ENCODE peak calls at places on chromosomes 4 and X, in ten cellular contexts. T is tibial artery, N is tibial nerve, I is transverse colon, D is fibroblast of mammary gland, G is prostate gland, L is suprapubic skin, C is cardiac fibroblast, W is cardiac muscle cell, U is ovary. Q is an unnamed sample.
A peak's percentile ranks its signal among the peaks of the same experiment; 100 is the strongest.

GRCh38 chrX:45771560-45772340 is 571.1 kb upstream of the DIPK2B start:
- DNase-seq in T (no peak), N (no peak), I (peak; percentile 56), D (peak; percentile 78), G (no peak), L (no peak), C (peak; percentile 74), W (peak; percentile 63), U (no peak), Q (no peak)

GRCh38 chr4:150822407-150822806 is 192.7 kb downstream of the LRBA start:
- DNase-seq in T (no peak), N (no peak), I (no peak), D (no peak), G (no peak), L (no peak), C (no peak), W (no peak), U (no peak), Q (no peak)

GRCh38 chr4:156298230-156298629 is 344.6 kb upstream of the CTSO start:
- DNase-seq in T (no peak), N (no peak), I (peak; percentile 16), D (peak; percentile 92), G (no peak), L (no peak), C (peak; percentile 94), W (peak; percentile 77), U (no peak), Q (no peak)

GRCh38 chr4:78592104-78592783 is 40.7 kb downstream of the ANXA3 start:
- DNase-seq in T (no peak), N (no peak), I (no peak), D (no peak), G (no peak), L (no peak), C (no peak), W (no peak), U (no peak), Q (no peak)

GRCh38 chr4:74975848-74976824 is 43.2 kb downstream of the PARM1 start:
- DNase-seq in T (no peak), N (no peak), I (no peak), D (no peak), G (no peak), L (no peak), C (no peak), W (no peak), U (no peak), Q (no peak)

GRCh38 chrX:18348047-18348446 is 6.4 kb downstream of the SCML2 start:
- DNase-seq in T (no peak), N (no peak), I (no peak), D (peak; percentile 2), G (no peak), L (no peak), C (no peak), W (no peak), U (no peak), Q (no peak)

GRCh38 chrX:9730752-9731151 is 34.9 kb downstream of the GPR143 start:
- DNase-seq in T (no peak), N (no peak), I (no peak), D (no peak), G (no peak), L (no peak), C (no peak), W (no peak), U (no peak), Q (no peak)

GRCh38 chr4:88008624-88009235 is 1.3 kb downstream of the PKD2 start:
- DNase-seq in T (no peak), N (no peak), I (no peak), D (peak; percentile 30), G (no peak), L (no peak), C (peak; percentile 47), W (peak; percentile 26), U (no peak), Q (no peak)

GRCh38 chrX:39826813-39827543 is 270.8 kb downstream of the BCOR start:
- DNase-seq in T (no peak), N (no peak), I (no peak), D (no peak), G (no peak), L (no peak), C (no peak), W (no peak), U (no peak), Q (no peak)

GRCh38 chr4:6548882-6549230 is 26.1 kb upstream of the MAN2B2 start:
- DNase-seq in T (no peak), N (no peak), I (no peak), D (no peak), G (no peak), L (no peak), C (no peak), W (no peak), U (no peak), Q (no peak)

GRCh38 chrX:119272882-119273806 is 37.1 kb downstream of the PGRMC1 start:
- DNase-seq in T (no peak), N (no peak), I (peak; percentile 46), D (peak; percentile 52), G (no peak), L (no peak), C (peak; percentile 51), W (peak; percentile 71), U (peak; percentile 12), Q (no peak)
- H3K4me3 ChIP-seq in T (no peak overlapping the region), N (no peak overlapping the region), I (no peak overlapping the region), D (no peak overlapping the region), G (no peak overlapping the region), L (peak overlapping the region; percentile 14), C (no peak overlapping the region), W (no peak overlapping the region), U (no peak overlapping the region), Q (peak overlapping the region; percentile 47)

GRCh38 chr4:125314676-125315570 is at the start of gene FAT4:
- DNase-seq in T (peak; percentile 98), N (peak; percentile 91), I (peak; percentile 82), D (peak; percentile 97), G (peak; percentile 87), L (peak; percentile 96), C (peak; percentile 98), W (peak; percentile 100), U (peak; percentile 97), Q (peak; percentile 98)

GRCh38 chr4:125316781-125317525 is 2.2 kb downstream of the FAT4 start:
- DNase-seq in T (peak; percentile 76), N (no peak), I (peak; percentile 14), D (peak; percentile 44), G (no peak), L (peak; percentile 67), C (peak; percentile 61), W (peak; percentile 37), U (peak; percentile 22), Q (peak; percentile 79)

GRCh38 chr4:125316391-125316780 is 1.6 kb downstream of the FAT4 start:
- DNase-seq in T (peak; percentile 75), N (peak; percentile 25), I (peak; percentile 15), D (no peak), G (peak; percentile 8), L (peak; percentile 69), C (no peak), W (peak; percentile 41), U (no peak), Q (peak; percentile 77)

GRCh38 chr4:125313989-125314602 is 659 bp upstream of the FAT4 start:
- DNase-seq in T (no peak), N (no peak), I (no peak), D (no peak), G (no peak), L (no peak), C (no peak), W (no peak), U (no peak), Q (no peak)

GRCh38 chr4:125315571-125316390 is 1.0 kb downstream of the FAT4 start:
- DNase-seq in T (peak; percentile 75), N (no peak), I (peak; percentile 13), D (peak; percentile 48), G (peak; percentile 12), L (peak; percentile 60), C (peak; percentile 64), W (peak; percentile 66), U (peak; percentile 42), Q (peak; percentile 75)
- TF ChIP-seq CTCF in T (no peak), N (no peak), I (no peak), D (no peak), G (no peak), L (no peak), C (peak; percentile 27), W (peak; percentile 36), U (no peak), Q (no peak)

GRCh38 chrX:16138108-16138427 is 14.7 kb downstream of the GRPR start:
- DNase-seq in T (no peak), N (no peak), I (no peak), D (no peak), G (no peak), L (no peak), C (peak; percentile 23), W (peak; percentile 6), U (no peak), Q (no peak)

GRCh38 chrX:16140983-16141382 is 17.6 kb downstream of the GRPR start:
- DNase-seq in T (no peak), N (no peak), I (no peak), D (no peak), G (no peak), L (no peak), C (no peak), W (no peak), U (no peak), Q (no peak)

GRCh38 chrX:16140448-16140847 is 17.1 kb downstream of the GRPR start:
- DNase-seq in T (no peak), N (no peak), I (no peak), D (no peak), G (no peak), L (no peak), C (no peak), W (no peak), U (no peak), Q (no peak)

GRCh38 chrX:16137416-16138107 is 14.2 kb downstream of the GRPR start:
- DNase-seq in T (no peak), N (no peak), I (no peak), D (no peak), G (no peak), L (no peak), C (no peak), W (no peak), U (no peak), Q (no peak)

DNA sequence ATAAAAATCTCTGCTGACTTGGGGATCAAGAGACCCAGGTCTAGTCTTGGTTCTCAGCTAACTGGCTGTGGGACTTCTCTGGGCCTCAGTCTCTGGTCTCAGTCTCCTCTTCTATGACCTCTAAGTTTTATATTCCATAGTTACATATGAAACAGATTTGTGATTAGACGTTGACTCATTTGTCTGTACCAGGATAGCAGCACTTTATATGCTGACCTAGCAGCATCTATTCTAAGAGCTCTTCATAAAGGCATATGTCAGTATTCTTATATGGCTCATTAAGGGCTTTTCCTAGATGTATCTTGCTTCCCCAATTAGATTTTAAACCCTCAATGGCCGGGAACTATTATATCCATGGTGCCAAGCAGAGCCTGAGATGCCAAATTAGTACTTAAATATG is 12.7 kb downstream of the GRPR start:
- DNase-seq in T (no peak), N (no peak), I (no peak), D (peak; percentile 3), G (no peak), L (no peak), C (no peak), W (no peak), U (no peak), Q (no peak)
- H3K4me3 ChIP-seq in T (no peak overlapping the region), N (no peak overlapping the region), I (no peak overlapping the region), D (no peak overlapping the region), G (no peak overlapping the region), L (no peak overlapping the region), C (no peak overlapping the region), W (no peak overlapping the region), U (no peak overlapping the region), Q (no peak overlapping the region)

GRCh38 chr4:61588621-61589020 is 388.5 kb downstream of the ADGRL3 start:
- DNase-seq in T (no peak), N (no peak), I (no peak), D (no peak), G (no peak), L (no peak), C (no peak), W (no peak), U (no peak), Q (no peak)

GRCh38 chr4:61590881-61591280 is 390.8 kb downstream of the ADGRL3 start:
- DNase-seq in T (no peak), N (no peak), I (no peak), D (no peak), G (no peak), L (no peak), C (peak; percentile 12), W (no peak), U (no peak), Q (no peak)
- TF ChIP-seq CTCF in T (no peak), N (no peak), I (peak; percentile 25), D (no peak), G (no peak), L (no peak), C (peak; percentile 13), W (peak; percentile 24), U (no peak), Q (no peak)

Q was measured in coronary artery.